ENCODE peak calls at places on chromosomes 11 and 22, in four cellular contexts. C is MM.1S, H is PC-9, S is endothelial cell of umbilical vein. P is an unnamed sample.

GRCh38 chr11:79100093-79100704 is 340.6 kb downstream of the TENM4 start:
- DNase-seq in C (peak; percentile 52), H (peak; percentile 35), S (peak; percentile 68), P (peak; percentile 77)

GRCh38 chr11:125772834-125773505 is 5.7 kb downstream of the PATE2 start:
- DNase-seq in C (no peak), H (no peak), S (no peak), P (peak; percentile 88)

GRCh38 chr11:74325649-74326645 is 14.5 kb upstream of the P4HA3 start:
- DNase-seq in C (no peak), H (no peak), S (peak; percentile 96), P (peak; percentile 95)

GRCh38 chr11:60769811-60770210 is 13.1 kb downstream of the MS4A15 start:
- DNase-seq in C (no peak), H (no peak), S (no peak), P (no peak)

GRCh38 chr11:62588966-62589637 is 2.2 kb downstream of the TUT1 start:
- DNase-seq in C (no peak), H (peak; percentile 32), S (peak; percentile 50), P (peak; percentile 66)

GRCh38 chr22:46812034-46812605 is 49.7 kb downstream of the TBC1D22A start:
- DNase-seq in C (no peak), H (no peak), S (no peak), P (no peak)

GRCh38 chr11:25734592-25735211 is 597.2 kb upstream of the ANO3 start:
- DNase-seq in C (peak; percentile 67), H (no peak), S (no peak), P (peak; percentile 41)

GRCh38 chr22:42949159-42949558 is 65.8 kb downstream of the PACSIN2 start:
- DNase-seq in C (no peak), H (no peak), S (peak; percentile 66), P (peak; percentile 91)

GRCh38 chr11:82930229-82930628 is 28.7 kb downstream of the DDIAS start:
- DNase-seq in C (no peak), H (no peak), S (no peak), P (no peak)

GRCh38 chr11:110989734-110990133 is 255.8 kb upstream of the POU2AF2 start:
- DNase-seq in C (no peak), H (no peak), S (no peak), P (peak; percentile 69)

GRCh38 chr11:94948070-94948617 is 25.2 kb downstream of the CWC15 start:
- DNase-seq in C (no peak), H (no peak), S (no peak), P (peak; percentile 56)

GRCh38 chr22:30324008-30324730 is 2.6 kb downstream of the TBC1D10A start:
- DNase-seq in C (no peak), H (no peak), S (no peak), P (peak; percentile 77)

GRCh38 chr11:46260161-46260560 is 17.3 kb upstream of the CREB3L1 start:
- DNase-seq in C (no peak), H (no peak), S (no peak), P (no peak)

GRCh38 chr22:41022470-41023298 is 69.7 kb upstream of the EP300 start:
- DNase-seq in C (peak; percentile 91), H (peak; percentile 92), S (peak; percentile 67), P (peak; percentile 93)

GRCh38 chr22:46649176-46650077 is 29.2 kb downstream of the GRAMD4 start:
- DNase-seq in C (no peak), H (no peak), S (no peak), P (peak; percentile 43)

GRCh38 chr11:115324569-115325432 is 179.4 kb downstream of the CADM1 start:
- DNase-seq in C (peak; percentile 87), H (peak; percentile 1), S (peak; percentile 14), P (peak; percentile 63)

GRCh38 chr22:41350087-41350486 is 31.7 kb upstream of the TEF start:
- DNase-seq in C (no peak), H (no peak), S (no peak), P (peak; percentile 12)

GRCh38 chr22:25077964-25078363 is 121.7 kb upstream of the CRYBB3 start:
- DNase-seq in C (no peak), H (no peak), S (no peak), P (no peak)

GRCh38 chr11:29490951-29491350 is 525.9 kb downstream of the KCNA4 start:
- DNase-seq in C (no peak), H (no peak), S (no peak), P (no peak)

GRCh38 chr22:42925598-42925997 is 68.5 kb upstream of the ARFGAP3 start:
- DNase-seq in C (no peak), H (no peak), S (no peak), P (no peak)

GRCh38 chr11:116452447-116452846 is 320.3 kb downstream of the BUD13 start:
- DNase-seq in C (no peak), H (no peak), S (no peak), P (no peak)
- H3K4me3 ChIP-seq in C (no peak overlapping the region), H (no peak overlapping the region), S (no peak overlapping the region), P (no peak overlapping the region)

GRCh38 chr11:76207642-76208378 is 1.5 kb upstream of the WNT11 start:
- DNase-seq in C (peak; percentile 79), H (peak; percentile 89), S (peak; percentile 70), P (peak; percentile 92)
- TF ChIP-seq EZH2 in C (no peak), H (no peak), S (no peak), P (no peak)

DNA sequence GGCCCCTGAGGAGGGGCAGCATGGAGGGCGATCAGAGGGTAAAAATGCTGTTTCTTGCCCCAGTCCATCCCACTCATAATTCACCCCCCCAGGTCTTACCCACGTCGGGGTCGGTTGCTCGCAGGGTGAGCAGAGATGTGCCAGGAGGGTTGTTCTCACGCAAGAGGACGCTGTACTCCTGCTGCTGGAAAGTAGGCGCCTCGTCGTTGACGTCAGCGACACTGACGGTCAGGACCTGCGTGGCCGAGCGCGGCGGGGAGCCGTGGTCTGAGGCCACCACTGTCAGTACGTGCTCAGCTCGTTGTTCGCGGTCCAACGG is 10.3 kb upstream of the TPP1 start:
- DNase-seq in C (no peak), H (no peak), S (no peak), P (no peak)
- H3K4me3 ChIP-seq in C (no peak overlapping the region), H (no peak overlapping the region), S (no peak overlapping the region), P (no peak overlapping the region)

GRCh38 chr11:36380296-36381004 is 84.4 kb downstream of the PRR5L start:
- DNase-seq in C (no peak), H (no peak), S (no peak), P (no peak)
- TF ChIP-seq EZH2 in C (no peak), H (no peak), S (no peak), P (no peak)

DNA sequence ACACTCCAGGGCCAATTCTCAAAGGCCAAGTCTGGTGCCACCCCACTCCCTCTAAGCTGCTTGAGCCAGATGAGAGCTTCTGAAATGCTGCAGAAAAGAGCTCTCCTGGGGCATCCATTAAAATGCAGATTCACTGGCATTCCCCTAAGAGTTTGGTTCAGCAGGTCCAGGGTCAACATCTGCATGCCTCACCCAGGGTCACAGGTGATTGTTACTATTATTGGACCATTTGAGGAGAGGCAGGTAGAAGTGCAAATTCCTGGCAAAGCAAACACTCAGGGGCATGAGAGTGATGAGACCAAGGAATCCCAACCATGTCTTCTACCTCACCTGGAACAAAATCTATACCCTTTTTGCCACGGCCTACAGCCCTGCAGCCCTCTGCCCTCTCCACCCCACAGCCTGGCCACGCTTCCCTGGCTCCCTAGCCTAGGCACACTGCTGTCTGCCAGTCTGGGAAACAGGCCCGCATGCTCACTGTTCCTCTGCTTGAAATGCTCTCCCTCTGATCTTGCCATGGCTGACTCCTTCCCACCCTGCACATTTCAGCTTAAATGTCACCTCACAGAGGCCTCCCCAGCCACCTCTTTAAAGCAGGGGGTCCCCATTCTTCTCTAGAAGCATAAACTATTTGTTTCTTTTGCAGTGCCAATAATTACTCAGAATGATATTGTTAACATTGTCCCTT is 4.4 kb upstream of the P2RX6 start:
- DNase-seq in C (no peak), H (no peak), S (no peak), P (no peak)
- H3K4me3 ChIP-seq in C (no peak overlapping the region), H (no peak overlapping the region), S (no peak overlapping the region), P (no peak overlapping the region)

GRCh38 chr11:66012946-66013761 is 1.3 kb downstream of the CST6 start:
- DNase-seq in C (no peak), H (peak; percentile 97), S (no peak), P (no peak)

GRCh38 chr11:66011239-66011784 is 496 bp upstream of the CST6 start:
- DNase-seq in C (no peak), H (peak; percentile 94), S (no peak), P (peak; percentile 84)

GRCh38 chr11:66013762-66014100 is 1.9 kb downstream of the CST6 start:
- DNase-seq in C (no peak), H (no peak), S (no peak), P (no peak)

GRCh38 chr11:66012371-66012945 is 650 bp downstream of the CST6 start:
- DNase-seq in C (no peak), H (no peak), S (no peak), P (no peak)

DNA sequence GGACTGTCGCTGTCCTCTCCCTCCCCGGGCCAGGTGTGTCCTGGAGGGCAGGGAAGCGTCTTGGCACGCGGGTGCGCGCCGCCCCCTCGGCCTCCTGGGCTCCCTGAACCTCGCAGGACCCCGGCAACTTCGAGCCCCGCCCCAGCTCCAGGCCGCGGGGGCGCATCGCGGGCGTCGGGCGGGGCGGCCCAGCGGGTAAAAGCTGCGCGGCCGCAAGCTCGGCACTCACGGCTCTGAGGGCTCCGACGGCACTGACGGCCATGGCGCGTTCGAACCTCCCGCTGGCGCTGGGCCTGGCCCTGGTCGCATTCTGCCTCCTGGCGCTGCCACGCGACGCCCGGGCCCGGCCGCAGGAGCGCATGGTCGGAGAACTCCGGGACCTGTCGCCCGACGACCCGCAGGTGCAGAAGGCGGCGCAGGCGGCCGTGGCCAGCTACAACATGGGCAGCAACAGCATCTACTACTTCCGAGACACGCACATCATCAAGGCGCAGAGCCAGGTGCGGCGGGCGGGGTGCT is at the start of gene CST6:
- DNase-seq in C (no peak), H (peak; percentile 55), S (no peak), P (no peak)
- TF ChIP-seq EZH2 in C (no peak), H (no peak), S (peak; percentile 58), P (no peak)

GRCh38 chr22:16815073-16815472 is 10.1 kb downstream of the XKR3 start:
- DNase-seq in C (no peak), H (no peak), S (no peak), P (no peak)
- H3K4me3 ChIP-seq in C (no peak overlapping the region), H (no peak overlapping the region), S (no peak overlapping the region), P (no peak overlapping the region)

GRCh38 chr22:22078329-22078728 is 95.7 kb upstream of the TOP3B start:
- DNase-seq in C (no peak), H (no peak), S (no peak), P (no peak)

GRCh38 chr22:22082960-22083359 is 100.4 kb upstream of the TOP3B start:
- DNase-seq in C (no peak), H (no peak), S (no peak), P (no peak)

GRCh38 chr22:22082229-22082835 is 99.7 kb upstream of the TOP3B start:
- DNase-seq in C (no peak), H (no peak), S (no peak), P (no peak)

GRCh38 chr22:22079404-22080148 is 97.0 kb upstream of the TOP3B start:
- DNase-seq in C (no peak), H (no peak), S (no peak), P (no peak)

DNA sequence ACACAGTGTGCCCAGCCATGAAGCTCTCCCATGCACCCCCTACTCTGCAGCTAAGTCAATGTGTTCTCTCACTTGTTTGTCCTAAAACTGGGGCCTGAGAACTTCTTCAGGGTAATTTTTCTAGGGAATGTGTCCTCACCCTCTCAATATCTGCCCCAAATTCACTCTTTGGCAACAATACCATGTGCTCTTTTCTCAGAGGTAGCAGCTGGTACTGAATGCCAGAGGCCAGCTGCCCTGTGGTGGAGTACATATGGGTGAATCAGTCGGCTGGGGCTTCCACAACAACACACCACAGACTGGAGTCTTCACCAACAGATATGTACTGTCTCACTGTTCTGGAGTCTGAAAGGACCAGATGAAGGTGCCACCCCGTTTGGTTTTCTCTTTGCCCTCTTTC is 97.7 kb upstream of the TOP3B start:
- DNase-seq in C (no peak), H (no peak), S (no peak), P (no peak)
- TF ChIP-seq EZH2 in C (no peak), H (no peak), S (no peak), P (no peak)

P was measured in GM23248.